ENCODE peak calls at places on chromosomes 4 and X, in ten cellular contexts. R, N, H, Z, P, J, D, T, L and E are unnamed samples.

GRCh38 chr4:41331224-41331623 is 74.5 kb downstream of the UCHL1 start:
- DNase-seq in R (no peak), N (no peak), H (no peak), Z (no peak), P (no peak), J (no peak), D (no peak), T (no peak), L (no peak), E (no peak)

GRCh38 chr4:76088719-76089118 is 14.2 kb downstream of the ART3 start:
- DNase-seq in R (no peak), N (no peak), H (no peak), Z (no peak), P (no peak), J (no peak), D (no peak), T (no peak), L (no peak), E (no peak)

GRCh38 chrX:11665144-11666040 is at the start of gene ARHGAP6:
- DNase-seq in R (no peak), N (no peak), H (no peak), Z (peak), P (no peak), J (peak), D (no peak), T (peak), L (no peak), E (no peak)

GRCh38 chrX:14363719-14364118 is 165.6 kb upstream of the GLRA2 start:
- DNase-seq in R (no peak), N (no peak), H (no peak), Z (no peak), P (no peak), J (no peak), D (no peak), T (no peak), L (no peak), E (no peak)

GRCh38 chrX:8927066-8927465 is 106.9 kb downstream of the FAM9B start:
- DNase-seq in R (no peak), N (no peak), H (no peak), Z (no peak), P (no peak), J (no peak), D (no peak), T (no peak), L (no peak), E (no peak)

GRCh38 chr4:185738038-185738552 is 73.9 kb downstream of the SORBS2 start:
- DNase-seq in R (no peak), N (no peak), H (no peak), Z (peak), P (no peak), J (peak), D (no peak), T (no peak), L (no peak), E (peak)

GRCh38 chr4:163063891-163064290 is 102.8 kb downstream of the NAF1 start:
- DNase-seq in R (no peak), N (no peak), H (no peak), Z (no peak), P (no peak), J (no peak), D (no peak), T (no peak), L (no peak), E (peak)

GRCh38 chr4:87038837-87039715 is 104.3 kb downstream of the AFF1 start:
- DNase-seq in R (peak), N (no peak), H (peak), Z (no peak), P (peak), J (peak), D (no peak), T (peak), L (no peak), E (peak)

GRCh38 chrX:25019707-25020390 is 4.1 kb upstream of the ARX start:
- DNase-seq in R (no peak), N (no peak), H (no peak), Z (no peak), P (no peak), J (no peak), D (no peak), T (no peak), L (no peak), E (no peak)

GRCh38 chr4:161359491-161359890 is 804.3 kb downstream of the FSTL5 start:
- DNase-seq in R (no peak), N (no peak), H (no peak), Z (no peak), P (no peak), J (no peak), D (no peak), T (no peak), L (no peak), E (no peak)

GRCh38 chrX:126967225-126967624 is 147.7 kb downstream of the PRR32 start:
- DNase-seq in R (no peak), N (no peak), H (no peak), Z (no peak), P (no peak), J (no peak), D (no peak), T (no peak), L (no peak), E (no peak)

GRCh38 chr4:140018931-140019618 is 134.9 kb downstream of the MAML3 start:
- DNase-seq in R (no peak), N (no peak), H (no peak), Z (no peak), P (peak), J (no peak), D (no peak), T (no peak), L (no peak), E (no peak)

GRCh38 chr4:94678896-94679295 is 78.9 kb upstream of the BMPR1B start:
- DNase-seq in R (no peak), N (no peak), H (no peak), Z (no peak), P (no peak), J (no peak), D (no peak), T (no peak), L (no peak), E (no peak)

GRCh38 chr4:158760866-158761265 is 8.0 kb upstream of the FNIP2 start:
- DNase-seq in R (no peak), N (no peak), H (no peak), Z (no peak), P (no peak), J (no peak), D (no peak), T (no peak), L (no peak), E (no peak)

GRCh38 chr4:118888666-118889312 is at the start of gene SYNPO2:
- DNase-seq in R (no peak), N (no peak), H (peak), Z (peak), P (peak), J (peak), D (peak), T (peak), L (no peak), E (no peak)

GRCh38 chr4:25949166-25949748 is 35.2 kb downstream of the SMIM20 start:
- DNase-seq in R (no peak), N (no peak), H (no peak), Z (no peak), P (no peak), J (peak), D (no peak), T (peak), L (no peak), E (no peak)

GRCh38 chr4:42488554-42488953 is 91.3 kb downstream of the SHISA3 start:
- DNase-seq in R (no peak), N (no peak), H (no peak), Z (no peak), P (no peak), J (no peak), D (no peak), T (no peak), L (no peak), E (no peak)

GRCh38 chrX:12370444-12371089 is 232.3 kb downstream of the FRMPD4 start:
- DNase-seq in R (no peak), N (no peak), H (no peak), Z (peak), P (no peak), J (peak), D (no peak), T (no peak), L (no peak), E (no peak)

GRCh38 chrX:148592595-148592994 is 92.2 kb downstream of the AFF2 start:
- DNase-seq in R (no peak), N (no peak), H (no peak), Z (no peak), P (no peak), J (no peak), D (no peak), T (no peak), L (no peak), E (no peak)